ENCODE peak calls at places on chromosome 14, in seven cellular contexts. A is IMR-90; B is H4; R is activated T-cell treated with anti-CD3 and anti-CD28 coated beads, Interleukin-2, amount 50 U/mL, for 72 hours; I is type B pancreatic cell; Y is activated CD4-positive, CD25-positive, alpha-beta regulatory T cell; Z is Right ventricle myocardium inferior. W is an unnamed sample.

GRCh38 chr14:64688801-64689200 is 15.4 kb upstream of the PLEKHG3 start:
- DNase-seq in A (no peak), B (no peak), R (no peak), I (no peak), Y (no peak), Z (no peak), W (no peak)

GRCh38 chr14:86540636-86541247 is 1010.8 kb downstream of the FLRT2 start:
- DNase-seq in A (no peak), B (no peak), R (no peak), I (no peak), Y (no peak), Z (no peak), W (no peak)

GRCh38 chr14:57317248-57317833 is 48.6 kb downstream of the AP5M1 start:
- DNase-seq in A (peak), B (peak), R (peak), I (peak), Y (peak), Z (no peak), W (peak)

GRCh38 chr14:31921741-31922140 is 155.4 kb upstream of the ARHGAP5 start:
- DNase-seq in A (no peak), B (no peak), R (no peak), I (no peak), Y (no peak), Z (no peak), W (no peak)

GRCh38 chr14:83300454-83301064 is 1766.9 kb upstream of the SEL1L start:
- DNase-seq in A (peak), B (peak), R (no peak), I (no peak), Y (no peak), Z (no peak), W (no peak)

GRCh38 chr14:77151245-77151644 is 9.7 kb upstream of the ZDHHC22 start:
- DNase-seq in A (no peak), B (no peak), R (no peak), I (no peak), Y (no peak), Z (no peak), W (peak)

GRCh38 chr14:90429764-90430163 is 32.9 kb downstream of the CALM1 start:
- DNase-seq in A (no peak), B (no peak), R (no peak), I (no peak), Y (no peak), Z (no peak), W (no peak)

GRCh38 chr14:99265571-99265970 is 6.4 kb downstream of the BCL11B start:
- DNase-seq in A (no peak), B (no peak), R (no peak), I (no peak), Y (no peak), Z (no peak), W (no peak)

GRCh38 chr14:91317381-91318313 is 73.1 kb upstream of the GPR68 start:
- DNase-seq in A (no peak), B (peak), R (peak), I (no peak), Y (peak), Z (peak), W (peak)

GRCh38 chr14:73740921-73741326 is 26.7 kb upstream of the PNMA1 start:
- DNase-seq in A (no peak), B (no peak), R (no peak), I (no peak), Y (no peak), Z (no peak), W (peak)

GRCh38 chr14:63713765-63714164 is 14.1 kb downstream of the SGPP1 start:
- DNase-seq in A (peak), B (peak), R (no peak), I (no peak), Y (no peak), Z (no peak), W (no peak)

GRCh38 chr14:57979376-57980048 is 113.6 kb upstream of the SLC35F4 start:
- DNase-seq in A (no peak), B (no peak), R (no peak), I (no peak), Y (no peak), Z (no peak), W (no peak)

GRCh38 chr14:100898935-100899840 is 4.3 kb downstream of the RTL1 start:
- DNase-seq in A (no peak), B (no peak), R (no peak), I (peak), Y (no peak), Z (no peak), W (peak)

GRCh38 chr14:71610797-71611196 is 321.4 kb upstream of the RGS6 start:
- DNase-seq in A (no peak), B (no peak), R (no peak), I (no peak), Y (no peak), Z (no peak), W (no peak)

GRCh38 chr14:22598099-22598895 is at the start of gene ABHD4:
- DNase-seq in A (peak), B (peak), R (peak), I (peak), Y (peak), Z (peak), W (peak)

GRCh38 chr14:105475269-105475915 is 771 bp downstream of the CRIP2 start:
- DNase-seq in A (peak), B (no peak), R (no peak), I (no peak), Y (no peak), Z (no peak), W (peak)

GRCh38 chr14:102140027-102140749 is 491 bp downstream of the WDR20 start:
- DNase-seq in A (no peak), B (no peak), R (peak), I (no peak), Y (no peak), Z (peak), W (peak)

W was measured in left lobe of liver.